ENCODE peak calls at places on chromosomes 1 and 21, in ten cellular contexts. O is mammary epithelial cell, V is GM23248, Y is heart left ventricle, J is SJSA1, R is esophagus muscularis mucosa, U is pancreas, T is lung, D is body of pancreas, I is heart right ventricle. Z is an unnamed sample. For H3K36me3, H3K27me3 and H3K4me1, the result is how much of the 10 kb centered on the place peaks cover.

GRCh38 chr1:24415334-24415909 is at the start of gene NIPAL3:
- DNase-seq in I (peak), O (peak), T (peak), V (peak), Y (peak), J (peak), D (peak), U (peak), R (peak), Z (peak)

GRCh38 chr21:16535100-16535418 is 805.3 kb downstream of the USP25 start:
- DNase-seq in T (peak), D (peak), V (peak), I (peak), U (peak), R (peak), Y (peak), O (peak), J (peak), Z (peak)

GRCh38 chr1:11878081-11878890 is 19.5 kb upstream of the NPPB start:
- DNase-seq in V (no peak), J (no peak), T (no peak), O (no peak), U (no peak), D (no peak), I (no peak), Y (peak), R (no peak), Z (no peak)

GRCh38 chr1:220748091-220748934 is at the start of gene MTARC2:
- DNase-seq in U (peak), J (peak), R (peak), Y (peak), D (peak), V (peak), I (peak), O (peak), T (peak), Z (peak)

GRCh38 chr1:170668301-170668789 is 4.4 kb downstream of the PRRX1 start:
- DNase-seq in V (peak), R (no peak), O (no peak), T (no peak), U (no peak), J (no peak), D (no peak), Y (no peak), I (no peak), Z (peak)

GRCh38 chr1:43177691-43178090 is 5.6 kb downstream of the CFAP57 start:
- DNase-seq in R (no peak), Y (no peak), U (no peak), V (no peak), T (no peak), D (no peak), J (no peak), O (no peak), I (no peak), Z (no peak)

GRCh38 chr1:18560692-18561091 is 70.0 kb upstream of the PAX7 start:
- DNase-seq in Y (no peak), U (no peak), O (no peak), D (no peak), T (no peak), I (no peak), R (no peak), V (no peak), J (no peak), Z (no peak)

GRCh38 chr1:26972390-26972789 is 12.1 kb upstream of the KDF1 start:
- DNase-seq in T (no peak), I (no peak), V (peak), O (no peak), R (no peak), Y (peak), U (no peak), J (no peak), D (no peak), Z (no peak)

GRCh38 chr1:204041232-204041767 is 31.6 kb upstream of the SOX13 start:
- DNase-seq in D (no peak), R (no peak), Y (peak), U (no peak), O (no peak), I (peak), J (no peak), T (no peak), V (peak), Z (no peak)

GRCh38 chr1:178458203-178458602 is 38.6 kb downstream of the CLEC20A start:
- DNase-seq in U (no peak), Y (peak), T (no peak), O (no peak), D (no peak), R (no peak), J (no peak), I (no peak), V (no peak), Z (no peak)

GRCh38 chr1:201426395-201427310 is 5.1 kb upstream of the TNNI1 start:
- DNase-seq in T (no peak), I (peak), D (no peak), U (no peak), V (no peak), O (no peak), Y (no peak), R (no peak), J (no peak), Z (peak)

GRCh38 chr1:32761253-32761877 is 55.8 kb downstream of the YARS1 start:
- DNase-seq in Y (no peak), O (peak), D (peak), I (no peak), T (peak), J (no peak), U (peak), R (no peak), V (peak), Z (no peak)

GRCh38 chr1:57307382-57307781 is 116.5 kb downstream of the DAB1 start:
- DNase-seq in T (no peak), R (no peak), V (no peak), Y (no peak), J (no peak), I (peak), U (no peak), D (no peak), O (peak), Z (peak)

GRCh38 chr21:31235671-31236450 is 108.2 kb downstream of the TIAM1 start:
- DNase-seq in V (peak), I (no peak), J (no peak), Y (no peak), O (peak), R (no peak), T (no peak), U (no peak), D (no peak), Z (no peak)

GRCh38 chr1:201254625-201255469 is 28.5 kb upstream of the PKP1 start:
- DNase-seq in R (peak), O (peak), V (peak), T (peak), D (peak), J (peak), I (peak), Y (peak), U (peak), Z (peak)

GRCh38 chr1:155858805-155859233 is 548 bp upstream of the SYT11 start:
- DNase-seq in U (peak), Y (no peak), V (peak), T (no peak), I (peak), D (no peak), O (peak), J (no peak), R (no peak), Z (no peak)

GRCh38 chr21:41926807-41927171 is 27.0 kb downstream of the C2CD2 start:
- DNase-seq in R (no peak), Y (no peak), V (no peak), U (no peak), O (no peak), I (no peak), T (no peak), D (no peak), J (no peak), Z (no peak)

GRCh38 chr1:27122652-27123051 is 32.3 kb downstream of the SLC9A1 start:
- DNase-seq in Y (no peak), R (no peak), J (peak), U (no peak), I (peak), O (no peak), T (peak), V (peak), D (peak), Z (peak)

GRCh38 chr1:213014642-213015041 is 1.0 kb downstream of the ANGEL2 start:
- DNase-seq in R (no peak), Y (no peak), D (no peak), J (no peak), I (no peak), U (no peak), T (no peak), V (peak), O (peak), Z (peak)

GRCh38 chr1:110956586-110956985 is 7.1 kb downstream of the LRIF1 start:
- DNase-seq in Y (no peak), T (no peak), I (no peak), R (no peak), V (no peak), D (no peak), U (no peak), J (no peak), O (no peak), Z (no peak)

GRCh38 chr1:173580081-173580480 is 22.8 kb downstream of the SLC9C2 start:
- DNase-seq in J (no peak), Y (no peak), U (no peak), T (no peak), V (no peak), D (no peak), I (no peak), O (no peak), R (no peak), Z (no peak)

GRCh38 chr1:234014208-234014607 is 109.7 kb downstream of the SLC35F3 start:
- DNase-seq in D (no peak), J (no peak), I (no peak), O (no peak), Y (no peak), R (no peak), T (no peak), V (no peak), U (no peak), Z (no peak)

GRCh38 chr21:42421018-42421793 is 17.5 kb downstream of the UBASH3A start:
- DNase-seq in Y (no peak), R (no peak), J (no peak), T (no peak), O (no peak), V (no peak), U (no peak), D (no peak), I (no peak), Z (no peak)

GRCh38 chr1:186958520-186958919 is 129.8 kb downstream of the PLA2G4A start:
- DNase-seq in R (no peak), J (no peak), O (peak), Y (no peak), D (no peak), U (no peak), I (no peak), V (peak), T (no peak), Z (no peak)

GRCh38 chr1:48109390-48110009 is 112.3 kb upstream of the TRABD2B start:
- DNase-seq in T (no peak), R (no peak), O (peak), U (no peak), V (peak), D (peak), I (peak), J (no peak), Y (no peak), Z (peak)

GRCh38 chr1:225250432-225250831 is 177.4 kb downstream of the LBR start:
- DNase-seq in J (no peak), T (no peak), I (no peak), V (no peak), R (no peak), U (no peak), Y (no peak), D (no peak), O (no peak), Z (no peak)

GRCh38 chr1:36027766-36028165 is 56.1 kb upstream of the TEKT2 start:
- DNase-seq in T (no peak), O (no peak), Y (no peak), I (no peak), J (no peak), R (no peak), V (no peak), U (no peak), D (no peak), Z (no peak)

GRCh38 chr1:36024761-36025303 is 59.1 kb upstream of the TEKT2 start:
- DNase-seq in I (no peak), U (no peak), V (no peak), J (no peak), Y (no peak), D (no peak), R (no peak), T (no peak), O (no peak), Z (no peak)

GRCh38 chr1:36023098-36023769 is 60.7 kb upstream of the TEKT2 start:
- DNase-seq in U (no peak), V (no peak), D (no peak), O (no peak), T (no peak), R (no peak), J (no peak), Y (no peak), I (no peak), Z (no peak)
- H3K36me3 ChIP-seq in U (under half), V (under half), D (under half), O (under half), T (under half), R (half or more), J (under half), Y (under half), I (under half), Z (under half)

GRCh38 chr1:61050541-61051454 is 31.6 kb upstream of the NFIA start:
- DNase-seq in T (peak), V (peak), U (peak), J (no peak), O (no peak), R (no peak), I (peak), Y (peak), D (peak), Z (no peak)
- H3K27me3 ChIP-seq in T (under half), V (under half), U (under half), J (under half), O (under half), R (under half), I (under half), Y (under half), D (under half), Z (under half)

GRCh38 chr1:246270236-246270635 is 236.8 kb downstream of the SMYD3 start:
- DNase-seq in O (no peak), T (no peak), Y (no peak), J (no peak), I (no peak), V (no peak), D (no peak), R (no peak), U (no peak), Z (no peak)

GRCh38 chr1:246274191-246274590 is 232.9 kb downstream of the SMYD3 start:
- DNase-seq in Y (no peak), J (no peak), U (no peak), O (no peak), T (no peak), I (no peak), V (no peak), R (no peak), D (no peak), Z (no peak)

GRCh38 chr1:246271516-246271915 is 235.6 kb downstream of the SMYD3 start:
- DNase-seq in V (peak), U (no peak), I (no peak), T (no peak), O (no peak), Y (no peak), D (no peak), R (no peak), J (no peak), Z (no peak)

GRCh38 chr1:246279402-246279801 is 227.7 kb downstream of the SMYD3 start:
- DNase-seq in D (no peak), O (no peak), V (no peak), U (no peak), J (no peak), Y (no peak), T (no peak), I (no peak), R (no peak), Z (no peak)

DNA sequence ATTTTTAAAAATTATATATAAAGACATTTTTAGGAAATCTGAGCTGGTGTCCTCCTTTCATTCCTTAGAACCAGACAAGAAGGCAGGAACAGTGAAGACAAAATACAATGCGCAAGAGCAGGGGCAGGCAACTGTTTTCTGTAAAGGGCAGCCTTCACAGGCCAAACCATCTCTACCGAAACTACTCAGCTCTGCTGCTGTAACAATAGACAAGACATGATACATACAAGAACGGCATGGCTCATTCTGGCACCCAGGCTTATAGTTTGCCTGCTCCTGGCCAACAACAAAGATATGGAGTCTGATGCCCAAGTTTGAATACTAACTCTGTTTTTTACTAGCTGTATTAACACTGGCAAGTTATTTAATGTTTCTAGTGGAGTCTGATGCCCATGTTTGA is 232.0 kb downstream of the SMYD3 start:
- DNase-seq in V (no peak), T (no peak), D (no peak), R (no peak), U (no peak), I (no peak), Y (no peak), O (no peak), J (no peak), Z (no peak)
- H3K4me1 ChIP-seq in V (under half), T (under half), D (under half), R (under half), U (under half), I (under half), Y (under half), O (under half), J (under half), Z (under half)

GRCh38 chr1:206600527-206600926 is 11.7 kb downstream of the EIF2D start:
- DNase-seq in R (no peak), D (no peak), O (no peak), V (no peak), I (no peak), J (no peak), U (no peak), T (no peak), Y (no peak), Z (no peak)

GRCh38 chr1:206595581-206596318 is 16.5 kb downstream of the EIF2D start:
- DNase-seq in T (no peak), U (no peak), D (no peak), Y (no peak), O (no peak), J (no peak), R (no peak), V (no peak), I (no peak), Z (no peak)

GRCh38 chr1:206591696-206592095 is 20.6 kb downstream of the EIF2D start:
- DNase-seq in O (no peak), U (no peak), Y (no peak), T (no peak), J (no peak), D (no peak), R (no peak), V (no peak), I (no peak), Z (no peak)

GRCh38 chr1:206593351-206593925 is 18.8 kb downstream of the EIF2D start:
- DNase-seq in V (no peak), R (no peak), Y (no peak), D (no peak), U (no peak), T (no peak), J (no peak), O (no peak), I (no peak), Z (no peak)

GRCh38 chr1:206596319-206596666 is 16.0 kb downstream of the EIF2D start:
- DNase-seq in I (no peak), T (no peak), Y (no peak), R (no peak), V (no peak), O (no peak), U (no peak), D (no peak), J (no peak), Z (no peak)
- H3K36me3 ChIP-seq in I (half or more), T (half or more), Y (half or more), R (half or more), V (under half), O (under half), U (half or more), D (under half), J (half or more), Z (half or more)

DNA sequence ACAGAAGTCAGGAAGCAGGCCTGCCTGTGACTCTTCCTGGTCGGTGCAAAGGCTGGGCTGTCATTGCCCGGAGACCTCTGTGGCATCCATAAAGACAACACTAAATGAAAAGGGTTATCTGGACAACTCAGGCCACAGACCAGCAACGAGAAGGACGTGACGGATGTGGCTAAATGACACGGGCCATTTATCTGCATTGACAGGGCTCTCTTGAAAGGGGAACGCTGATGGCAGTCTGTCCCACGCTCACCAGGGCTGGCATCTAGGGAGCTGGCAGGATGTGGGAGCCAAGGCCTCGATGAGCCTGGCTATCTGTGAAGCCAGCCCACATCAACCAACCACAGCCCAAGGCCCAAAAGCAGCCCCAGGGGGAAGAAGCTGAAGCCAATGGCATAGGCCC is 35.1 kb downstream of the HMGB4 start:
- DNase-seq in O (no peak), T (no peak), R (no peak), U (no peak), V (no peak), I (no peak), D (no peak), Y (no peak), J (no peak), Z (no peak)
- H3K27me3 ChIP-seq in O (under half), T (under half), R (under half), U (under half), V (under half), I (under half), D (under half), Y (under half), J (under half), Z (under half)

GRCh38 chr1:28740118-28740517 is 3.4 kb downstream of the YTHDF2 start:
- DNase-seq in U (no peak), V (no peak), J (no peak), I (no peak), Y (no peak), T (no peak), R (no peak), O (peak), D (no peak), Z (no peak)
- H3K4me1 ChIP-seq in U (under half), V (under half), J (under half), I (half or more), Y (under half), T (under half), R (half or more), O (under half), D (half or more), Z (under half)

DNA sequence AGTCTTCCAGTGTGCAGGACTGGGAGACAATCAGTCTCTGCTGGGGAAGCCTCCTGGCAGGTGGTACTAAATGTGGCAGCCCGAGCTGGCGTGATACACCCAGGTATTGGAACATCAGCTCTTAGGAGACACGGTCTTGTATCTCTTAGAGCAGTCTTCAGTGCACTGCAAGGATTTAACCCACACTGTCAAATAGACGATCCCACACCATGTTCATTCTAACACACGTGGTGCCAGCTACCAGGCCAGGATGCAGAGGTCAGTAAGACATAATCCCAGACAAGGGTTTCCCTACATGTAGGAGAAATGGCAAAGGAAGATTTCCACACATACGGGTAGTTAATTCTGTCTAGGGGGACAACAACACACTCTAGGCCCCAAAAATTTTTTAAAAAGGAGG is 8.7 kb downstream of the TRIM11 start:
- DNase-seq in T (no peak), J (no peak), D (no peak), Y (no peak), U (no peak), O (no peak), V (no peak), R (no peak), I (no peak), Z (no peak)
- H3K36me3 ChIP-seq in T (half or more), J (half or more), D (under half), Y (half or more), U (under half), O (under half), V (under half), R (half or more), I (under half), Z (under half)

Z was measured in SJCRH30.